ENCODE peak calls at places on chromosomes 2 and 18, in eight cellular contexts. L, Y, E, I, F, O, N and H are unnamed samples.

GRCh38 chr2:234165421-234165820 is 114.9 kb downstream of the SPP2 start:
- DNase-seq in L (no peak), Y (no peak), E (no peak), I (no peak), F (no peak), O (no peak), N (no peak), H (no peak)

GRCh38 chr2:47534179-47534919 is 131.4 kb downstream of the MSH2 start:
- DNase-seq in L (no peak), Y (no peak), E (no peak), I (peak), F (no peak), O (peak), N (peak), H (no peak)

GRCh38 chr18:58535340-58536186 is 93.3 kb downstream of the ALPK2 start:
- DNase-seq in L (no peak), Y (no peak), E (peak), I (no peak), F (no peak), O (no peak), N (no peak), H (peak)

GRCh38 chr18:56982756-56983155 is 164.1 kb upstream of the BOD1L2 start:
- DNase-seq in L (no peak), Y (no peak), E (no peak), I (no peak), F (no peak), O (no peak), N (no peak), H (no peak)

GRCh38 chr2:128362889-128363228 is 44.2 kb upstream of the HS6ST1 start:
- DNase-seq in L (no peak), Y (no peak), E (no peak), I (no peak), F (no peak), O (no peak), N (no peak), H (no peak)

GRCh38 chr2:128537646-128538045 is 219.0 kb upstream of the HS6ST1 start:
- DNase-seq in L (no peak), Y (no peak), E (no peak), I (no peak), F (no peak), O (no peak), N (no peak), H (no peak)

GRCh38 chr2:127410871-127411396 is 7.3 kb upstream of the PROC start:
- DNase-seq in L (no peak), Y (no peak), E (no peak), I (no peak), F (no peak), O (no peak), N (no peak), H (no peak)

GRCh38 chr2:7191927-7192326 is 274.7 kb downstream of the RNF144A start:
- DNase-seq in L (no peak), Y (no peak), E (no peak), I (no peak), F (no peak), O (no peak), N (no peak), H (no peak)

GRCh38 chr18:3593381-3593903 is 143.5 kb downstream of the TGIF1 start:
- DNase-seq in L (no peak), Y (peak), E (no peak), I (no peak), F (no peak), O (no peak), N (no peak), H (no peak)

GRCh38 chr2:40450066-40450841 is 1.6 kb downstream of the SLC8A1 start:
- DNase-seq in L (no peak), Y (no peak), E (no peak), I (peak), F (no peak), O (peak), N (no peak), H (no peak)